ENCODE peak calls at places on chromosomes 2 and 18, in seven cellular contexts. One of them, this sample, is unnamed.

GRCh38 chr2:222433381-222434173 is 9.2 kb downstream of the SGPP2 start:
- DNase-seq in Peyer's patch: no peak
- DNase-seq in esophagus squamous epithelium: no peak
- DNase-seq in upper lobe of right lung: no peak
- DNase-seq in brain microvascular endothelial cell: no peak
- DNase-seq in mesendoderm: peak
- DNase-seq in thoracic aorta: no peak
- DNase-seq in this sample: no peak

GRCh38 chr2:111072220-111072871 is 48.4 kb upstream of the BCL2L11 start:
- DNase-seq in thoracic aorta: no peak
- DNase-seq in Peyer's patch: no peak
- DNase-seq in brain microvascular endothelial cell: peak
- DNase-seq in upper lobe of right lung: no peak
- DNase-seq in esophagus squamous epithelium: no peak
- DNase-seq in mesendoderm: no peak
- DNase-seq in this sample: no peak

GRCh38 chr2:133044556-133044955 is 374.6 kb upstream of the LYPD1 start:
- DNase-seq in mesendoderm: no peak
- DNase-seq in thoracic aorta: no peak
- DNase-seq in upper lobe of right lung: no peak
- DNase-seq in esophagus squamous epithelium: no peak
- DNase-seq in Peyer's patch: no peak
- DNase-seq in brain microvascular endothelial cell: no peak
- DNase-seq in this sample: no peak

GRCh38 chr2:53129851-53130250 is 637.8 kb upstream of the CHAC2 start:
- DNase-seq in brain microvascular endothelial cell: peak
- DNase-seq in upper lobe of right lung: no peak
- DNase-seq in thoracic aorta: no peak
- DNase-seq in esophagus squamous epithelium: no peak
- DNase-seq in mesendoderm: peak
- DNase-seq in Peyer's patch: no peak
- DNase-seq in this sample: no peak

GRCh38 chr2:33372940-33373553 is 103.4 kb upstream of the RASGRP3 start:
- DNase-seq in brain microvascular endothelial cell: no peak
- DNase-seq in mesendoderm: peak
- DNase-seq in upper lobe of right lung: no peak
- DNase-seq in esophagus squamous epithelium: no peak
- DNase-seq in thoracic aorta: no peak
- DNase-seq in Peyer's patch: no peak
- DNase-seq in this sample: peak

GRCh38 chr2:113202305-113203216 is 28.8 kb downstream of the PSD4 start:
- DNase-seq in mesendoderm: no peak
- DNase-seq in brain microvascular endothelial cell: no peak
- DNase-seq in thoracic aorta: no peak
- DNase-seq in upper lobe of right lung: peak
- DNase-seq in esophagus squamous epithelium: no peak
- DNase-seq in Peyer's patch: peak
- DNase-seq in this sample: peak

GRCh38 chr2:54482725-54483124 is 26.6 kb downstream of the SPTBN1 start:
- DNase-seq in upper lobe of right lung: no peak
- DNase-seq in Peyer's patch: no peak
- DNase-seq in brain microvascular endothelial cell: peak
- DNase-seq in thoracic aorta: peak
- DNase-seq in esophagus squamous epithelium: no peak
- DNase-seq in mesendoderm: peak
- DNase-seq in this sample: peak

GRCh38 chr2:60853512-60853911 is 27.9 kb upstream of the REL start:
- DNase-seq in upper lobe of right lung: no peak
- DNase-seq in mesendoderm: no peak
- DNase-seq in thoracic aorta: no peak
- DNase-seq in esophagus squamous epithelium: no peak
- DNase-seq in brain microvascular endothelial cell: no peak
- DNase-seq in Peyer's patch: no peak
- DNase-seq in this sample: no peak

GRCh38 chr2:8312221-8312620 is 369.6 kb upstream of the ID2 start:
- DNase-seq in thoracic aorta: no peak
- DNase-seq in upper lobe of right lung: no peak
- DNase-seq in esophagus squamous epithelium: no peak
- DNase-seq in brain microvascular endothelial cell: no peak
- DNase-seq in Peyer's patch: no peak
- DNase-seq in mesendoderm: no peak
- DNase-seq in this sample: peak

GRCh38 chr2:20438334-20439192 is 8.3 kb upstream of the RHOB start:
- DNase-seq in esophagus squamous epithelium: no peak
- DNase-seq in thoracic aorta: no peak
- DNase-seq in mesendoderm: no peak
- DNase-seq in brain microvascular endothelial cell: peak
- DNase-seq in Peyer's patch: no peak
- DNase-seq in upper lobe of right lung: no peak
- DNase-seq in this sample: no peak

GRCh38 chr2:168469281-168469988 is 13.4 kb downstream of the CERS6 start:
- DNase-seq in upper lobe of right lung: no peak
- DNase-seq in thoracic aorta: no peak
- DNase-seq in brain microvascular endothelial cell: no peak
- DNase-seq in Peyer's patch: no peak
- DNase-seq in esophagus squamous epithelium: no peak
- DNase-seq in mesendoderm: no peak
- DNase-seq in this sample: no peak

GRCh38 chr18:74898965-74899364 is 301.3 kb downstream of the ZNF407 start:
- DNase-seq in thoracic aorta: no peak
- DNase-seq in esophagus squamous epithelium: no peak
- DNase-seq in brain microvascular endothelial cell: peak
- DNase-seq in Peyer's patch: no peak
- DNase-seq in mesendoderm: no peak
- DNase-seq in upper lobe of right lung: no peak
- DNase-seq in this sample: no peak

GRCh38 chr2:1137992-1138391 is 187.3 kb downstream of the SNTG2 start:
- DNase-seq in upper lobe of right lung: no peak
- DNase-seq in brain microvascular endothelial cell: no peak
- DNase-seq in mesendoderm: peak
- DNase-seq in esophagus squamous epithelium: no peak
- DNase-seq in Peyer's patch: no peak
- DNase-seq in thoracic aorta: no peak
- DNase-seq in this sample: no peak

GRCh38 chr18:21327101-21327500 is 85.1 kb downstream of the GREB1L start:
- DNase-seq in mesendoderm: peak
- DNase-seq in upper lobe of right lung: no peak
- DNase-seq in Peyer's patch: no peak
- DNase-seq in esophagus squamous epithelium: no peak
- DNase-seq in brain microvascular endothelial cell: no peak
- DNase-seq in thoracic aorta: no peak
- DNase-seq in this sample: no peak

GRCh38 chr2:15299904-15300528 is 261.1 kb downstream of the NBAS start:
- DNase-seq in Peyer's patch: no peak
- DNase-seq in brain microvascular endothelial cell: no peak
- DNase-seq in thoracic aorta: no peak
- DNase-seq in mesendoderm: no peak
- DNase-seq in upper lobe of right lung: no peak
- DNase-seq in esophagus squamous epithelium: no peak
- DNase-seq in this sample: no peak

GRCh38 chr2:120205901-120206581 is 17.2 kb downstream of the TMEM185B start:
- DNase-seq in thoracic aorta: no peak
- DNase-seq in upper lobe of right lung: no peak
- DNase-seq in Peyer's patch: peak
- DNase-seq in mesendoderm: peak
- DNase-seq in esophagus squamous epithelium: no peak
- DNase-seq in brain microvascular endothelial cell: no peak
- DNase-seq in this sample: peak

GRCh38 chr2:175180701-175181103 is 808 bp downstream of the ATP5MC3 start:
- DNase-seq in esophagus squamous epithelium: no peak
- DNase-seq in mesendoderm: peak
- DNase-seq in Peyer's patch: no peak
- DNase-seq in brain microvascular endothelial cell: no peak
- DNase-seq in upper lobe of right lung: peak
- DNase-seq in thoracic aorta: no peak
- DNase-seq in this sample: no peak

GRCh38 chr18:5543036-5543671 is 643 bp downstream of the EPB41L3 start:
- DNase-seq in upper lobe of right lung: peak
- DNase-seq in Peyer's patch: no peak
- DNase-seq in esophagus squamous epithelium: no peak
- DNase-seq in brain microvascular endothelial cell: no peak
- DNase-seq in thoracic aorta: no peak
- DNase-seq in mesendoderm: peak
- DNase-seq in this sample: peak

GRCh38 chr18:58967643-58968291 is 103.1 kb downstream of the ZNF532 start:
- DNase-seq in brain microvascular endothelial cell: no peak
- DNase-seq in thoracic aorta: no peak
- DNase-seq in upper lobe of right lung: no peak
- DNase-seq in esophagus squamous epithelium: no peak
- DNase-seq in Peyer's patch: no peak
- DNase-seq in mesendoderm: no peak
- DNase-seq in this sample: no peak

GRCh38 chr2:30223413-30223874 is 7.9 kb upstream of the LBH start:
- DNase-seq in Peyer's patch: no peak
- DNase-seq in upper lobe of right lung: no peak
- DNase-seq in brain microvascular endothelial cell: no peak
- DNase-seq in esophagus squamous epithelium: no peak
- DNase-seq in thoracic aorta: no peak
- DNase-seq in mesendoderm: no peak
- DNase-seq in this sample: no peak

GRCh38 chr2:170324640-170325046 is 146.7 kb downstream of the MYO3B start:
- DNase-seq in upper lobe of right lung: no peak
- DNase-seq in brain microvascular endothelial cell: peak
- DNase-seq in mesendoderm: peak
- DNase-seq in esophagus squamous epithelium: no peak
- DNase-seq in thoracic aorta: no peak
- DNase-seq in Peyer's patch: no peak
- DNase-seq in this sample: peak

GRCh38 chr2:173472112-173472511 is 117.4 kb downstream of the CDCA7 start:
- DNase-seq in upper lobe of right lung: no peak
- DNase-seq in Peyer's patch: no peak
- DNase-seq in brain microvascular endothelial cell: no peak
- DNase-seq in esophagus squamous epithelium: no peak
- DNase-seq in mesendoderm: no peak
- DNase-seq in thoracic aorta: no peak
- DNase-seq in this sample: no peak

DNA sequence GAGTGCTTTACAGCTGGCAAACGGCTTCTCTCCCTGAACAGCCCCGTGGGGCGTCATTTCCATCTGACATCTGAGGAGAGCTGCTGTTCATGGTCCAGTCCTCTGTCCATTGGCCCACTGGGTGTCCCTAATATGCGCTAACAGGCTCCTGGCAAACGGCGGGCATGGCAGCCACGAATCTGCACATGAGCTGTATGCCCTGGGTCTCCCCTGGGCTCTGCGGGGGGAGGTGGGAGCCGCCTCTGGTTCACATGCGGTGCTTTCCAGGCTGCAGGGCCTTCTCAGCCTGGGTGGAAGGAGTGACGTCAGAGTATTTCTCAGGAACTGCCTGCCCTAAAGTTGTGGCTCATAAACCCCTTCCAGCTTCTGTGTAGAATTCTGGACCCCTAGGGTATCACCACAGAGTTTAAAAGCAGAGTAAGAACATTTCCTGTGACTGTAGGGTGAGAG is 73.2 kb downstream of the LRRFIP1 start:
- DNase-seq in esophagus squamous epithelium: no peak
- DNase-seq in mesendoderm: no peak
- DNase-seq in thoracic aorta: peak
- DNase-seq in Peyer's patch: no peak
- DNase-seq in upper lobe of right lung: peak
- DNase-seq in brain microvascular endothelial cell: peak
- DNase-seq in this sample: no peak
- H3K4me3 ChIP-seq in esophagus squamous epithelium: peak
- H3K4me3 ChIP-seq in mesendoderm: no peak
- H3K4me3 ChIP-seq in thoracic aorta: peak
- H3K4me3 ChIP-seq in Peyer's patch: no peak
- H3K4me3 ChIP-seq in upper lobe of right lung: peak
- H3K4me3 ChIP-seq in brain microvascular endothelial cell: no peak
- H3K4me3 ChIP-seq in this sample: no peak

GRCh38 chr2:217964255-217964654 is 38.5 kb downstream of the TNS1 start:
- DNase-seq in thoracic aorta: no peak
- DNase-seq in brain microvascular endothelial cell: no peak
- DNase-seq in upper lobe of right lung: peak
- DNase-seq in Peyer's patch: peak
- DNase-seq in mesendoderm: no peak
- DNase-seq in esophagus squamous epithelium: no peak
- DNase-seq in this sample: no peak
- H3K27ac ChIP-seq in thoracic aorta: peak
- H3K27ac ChIP-seq in brain microvascular endothelial cell: peak
- H3K27ac ChIP-seq in upper lobe of right lung: no peak
- H3K27ac ChIP-seq in Peyer's patch: peak
- H3K27ac ChIP-seq in mesendoderm: no peak
- H3K27ac ChIP-seq in esophagus squamous epithelium: peak
- H3K27ac ChIP-seq in this sample: no peak

GRCh38 chr2:96161785-96162367 is 16.6 kb upstream of the DUSP2 start:
- DNase-seq in Peyer's patch: no peak
- DNase-seq in mesendoderm: no peak
- DNase-seq in brain microvascular endothelial cell: no peak
- DNase-seq in esophagus squamous epithelium: no peak
- DNase-seq in upper lobe of right lung: no peak
- DNase-seq in thoracic aorta: no peak
- DNase-seq in this sample: no peak

GRCh38 chr2:96167407-96168013 is 22.3 kb upstream of the DUSP2 start:
- DNase-seq in Peyer's patch: no peak
- DNase-seq in upper lobe of right lung: no peak
- DNase-seq in thoracic aorta: no peak
- DNase-seq in mesendoderm: no peak
- DNase-seq in brain microvascular endothelial cell: no peak
- DNase-seq in esophagus squamous epithelium: no peak
- DNase-seq in this sample: no peak

GRCh38 chr2:96163415-96163767 is 18.2 kb upstream of the DUSP2 start:
- DNase-seq in mesendoderm: no peak
- DNase-seq in thoracic aorta: no peak
- DNase-seq in esophagus squamous epithelium: no peak
- DNase-seq in brain microvascular endothelial cell: no peak
- DNase-seq in upper lobe of right lung: no peak
- DNase-seq in Peyer's patch: no peak
- DNase-seq in this sample: no peak

GRCh38 chr2:96164459-96165184 is 19.4 kb upstream of the DUSP2 start:
- DNase-seq in brain microvascular endothelial cell: no peak
- DNase-seq in Peyer's patch: no peak
- DNase-seq in esophagus squamous epithelium: no peak
- DNase-seq in thoracic aorta: no peak
- DNase-seq in mesendoderm: peak
- DNase-seq in upper lobe of right lung: no peak
- DNase-seq in this sample: peak

GRCh38 chr2:96163768-96164429 is 18.7 kb upstream of the DUSP2 start:
- DNase-seq in brain microvascular endothelial cell: no peak
- DNase-seq in Peyer's patch: no peak
- DNase-seq in thoracic aorta: no peak
- DNase-seq in esophagus squamous epithelium: no peak
- DNase-seq in upper lobe of right lung: no peak
- DNase-seq in mesendoderm: no peak
- DNase-seq in this sample: no peak
- H3K4me3 ChIP-seq in brain microvascular endothelial cell: no peak
- H3K4me3 ChIP-seq in Peyer's patch: peak
- H3K4me3 ChIP-seq in thoracic aorta: no peak
- H3K4me3 ChIP-seq in esophagus squamous epithelium: no peak
- H3K4me3 ChIP-seq in upper lobe of right lung: no peak
- H3K4me3 ChIP-seq in mesendoderm: no peak
- H3K4me3 ChIP-seq in this sample: no peak

DNA sequence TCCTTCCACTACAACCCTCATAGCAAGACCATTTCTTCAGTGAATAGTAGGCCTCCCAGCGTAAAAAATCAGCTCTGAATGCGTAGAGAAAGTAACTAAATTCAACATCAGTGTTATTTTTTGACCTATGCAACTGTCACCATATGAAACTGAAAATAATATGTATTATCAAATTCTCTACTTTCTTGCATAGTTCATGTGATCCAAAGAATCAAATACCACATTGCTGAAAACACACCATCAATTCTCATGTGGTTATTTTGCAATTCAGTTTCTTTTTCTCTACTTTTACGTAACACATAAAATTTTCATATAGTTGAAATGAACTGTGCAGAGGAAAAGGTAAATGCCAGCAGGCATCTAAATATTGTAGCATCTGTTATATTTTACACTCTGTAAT is 208.5 kb upstream of the SPOPL start:
- DNase-seq in upper lobe of right lung: no peak
- DNase-seq in esophagus squamous epithelium: no peak
- DNase-seq in Peyer's patch: no peak
- DNase-seq in mesendoderm: no peak
- DNase-seq in brain microvascular endothelial cell: no peak
- DNase-seq in thoracic aorta: no peak
- DNase-seq in this sample: no peak
- H3K27ac ChIP-seq in upper lobe of right lung: no peak
- H3K27ac ChIP-seq in esophagus squamous epithelium: no peak
- H3K27ac ChIP-seq in Peyer's patch: no peak
- H3K27ac ChIP-seq in mesendoderm: no peak
- H3K27ac ChIP-seq in brain microvascular endothelial cell: no peak
- H3K27ac ChIP-seq in thoracic aorta: no peak
- H3K27ac ChIP-seq in this sample: no peak

This sample was measured in neural progenitor cell.